ENCODE peak calls at places on chromosomes 5 and 9, in ten cellular contexts. A is PC-3; I is upper lobe of left lung; C is chondrocyte; S is epithelial cell of proximal tubule; W is colonic mucosa; T is AG10803; K is CD4-positive, alpha-beta T cell; N is ovary; P is HepG2. Z is an unnamed sample.
A peak's percentile ranks its signal among the peaks of the same experiment; 100 is the strongest.

GRCh38 chr5:10009802-10010201 is 239.9 kb downstream of the ATPSCKMT start:
- DNase-seq in A (peak; percentile 69), I (no peak), C (no peak), S (no peak), W (no peak), T (no peak), K (no peak), N (no peak), P (no peak), Z (no peak)

GRCh38 chr5:78215565-78215964 is 78.9 kb downstream of the AP3B1 start:
- DNase-seq in A (no peak), I (no peak), C (no peak), S (no peak), W (no peak), T (no peak), K (no peak), N (no peak), P (no peak), Z (no peak)

GRCh38 chr5:8844206-8844605 is 701.7 kb downstream of the SEMA5A start:
- DNase-seq in A (no peak), I (no peak), C (no peak), S (no peak), W (no peak), T (no peak), K (no peak), N (no peak), P (no peak), Z (no peak)

GRCh38 chr5:151798674-151799073 is 26.9 kb downstream of the G3BP1 start:
- DNase-seq in A (no peak), I (no peak), C (no peak), S (no peak), W (no peak), T (no peak), K (no peak), N (no peak), P (no peak), Z (no peak)

GRCh38 chr9:91274950-91275349 is 86.8 kb downstream of the AUH start:
- DNase-seq in A (no peak), I (no peak), C (no peak), S (no peak), W (no peak), T (no peak), K (no peak), N (no peak), P (no peak), Z (no peak)

GRCh38 chr9:36162211-36162610 is 7.0 kb upstream of the CCIN start:
- DNase-seq in A (no peak), I (no peak), C (peak; percentile 51), S (no peak), W (no peak), T (no peak), K (no peak), N (peak; percentile 38), P (no peak), Z (no peak)

GRCh38 chr5:1874348-1874747 is 8.4 kb downstream of the IRX4 start:
- DNase-seq in A (no peak), I (no peak), C (no peak), S (no peak), W (no peak), T (no peak), K (no peak), N (no peak), P (no peak), Z (no peak)

GRCh38 chr9:122265265-122265900 is 701 bp downstream of the MRRF start:
- DNase-seq in A (peak; percentile 37), I (no peak), C (no peak), S (no peak), W (peak; percentile 36), T (peak; percentile 26), K (no peak), N (no peak), P (peak; percentile 79), Z (peak; percentile 5)

GRCh38 chr9:6910032-6910431 is 152.3 kb downstream of the KDM4C start:
- DNase-seq in A (peak; percentile 29), I (no peak), C (no peak), S (no peak), W (no peak), T (peak; percentile 25), K (no peak), N (no peak), P (no peak), Z (no peak)

GRCh38 chr5:172918421-172919371 is 40.5 kb upstream of the RPL26L1 start:
- DNase-seq in A (no peak), I (no peak), C (no peak), S (no peak), W (peak; percentile 65), T (no peak), K (no peak), N (no peak), P (no peak), Z (no peak)

GRCh38 chr5:172921906-172922305 is 37.3 kb upstream of the RPL26L1 start:
- DNase-seq in A (no peak), I (no peak), C (no peak), S (no peak), W (no peak), T (no peak), K (no peak), N (no peak), P (no peak), Z (no peak)

GRCh38 chr5:172920447-172920849 is 38.8 kb upstream of the RPL26L1 start:
- DNase-seq in A (peak; percentile 80), I (no peak), C (no peak), S (no peak), W (no peak), T (peak; percentile 77), K (no peak), N (no peak), P (no peak), Z (no peak)

GRCh38 chr5:172920995-172921394 is 38.2 kb upstream of the RPL26L1 start:
- DNase-seq in A (no peak), I (no peak), C (no peak), S (no peak), W (no peak), T (no peak), K (no peak), N (no peak), P (no peak), Z (no peak)

GRCh38 chr5:172919525-172920446 is 39.4 kb upstream of the RPL26L1 start:
- DNase-seq in A (no peak), I (no peak), C (no peak), S (no peak), W (no peak), T (peak; percentile 42), K (no peak), N (no peak), P (no peak), Z (no peak)
- TF ChIP-seq CTCF in A (no peak), I (no peak), C (no peak), S (no peak), W (no peak), T (no peak), K (no peak), N (no peak), P (no peak), Z (no peak)

GRCh38 chr9:134662143-134662876 is 20.7 kb downstream of the COL5A1 start:
- DNase-seq in A (peak; percentile 60), I (no peak), C (peak; percentile 75), S (no peak), W (peak; percentile 34), T (peak; percentile 96), K (no peak), N (peak; percentile 42), P (no peak), Z (no peak)

GRCh38 chr9:134663084-134663483 is 21.5 kb downstream of the COL5A1 start:
- DNase-seq in A (no peak), I (no peak), C (peak; percentile 65), S (no peak), W (no peak), T (no peak), K (no peak), N (peak; percentile 11), P (no peak), Z (no peak)

GRCh38 chr9:134661791-134662142 is 20.2 kb downstream of the COL5A1 start:
- DNase-seq in A (no peak), I (no peak), C (peak; percentile 50), S (no peak), W (no peak), T (peak; percentile 91), K (no peak), N (peak; percentile 24), P (no peak), Z (no peak)

GRCh38 chr9:134664446-134664845 is 22.8 kb downstream of the COL5A1 start:
- DNase-seq in A (no peak), I (no peak), C (no peak), S (no peak), W (no peak), T (no peak), K (no peak), N (no peak), P (no peak), Z (no peak)

DNA sequence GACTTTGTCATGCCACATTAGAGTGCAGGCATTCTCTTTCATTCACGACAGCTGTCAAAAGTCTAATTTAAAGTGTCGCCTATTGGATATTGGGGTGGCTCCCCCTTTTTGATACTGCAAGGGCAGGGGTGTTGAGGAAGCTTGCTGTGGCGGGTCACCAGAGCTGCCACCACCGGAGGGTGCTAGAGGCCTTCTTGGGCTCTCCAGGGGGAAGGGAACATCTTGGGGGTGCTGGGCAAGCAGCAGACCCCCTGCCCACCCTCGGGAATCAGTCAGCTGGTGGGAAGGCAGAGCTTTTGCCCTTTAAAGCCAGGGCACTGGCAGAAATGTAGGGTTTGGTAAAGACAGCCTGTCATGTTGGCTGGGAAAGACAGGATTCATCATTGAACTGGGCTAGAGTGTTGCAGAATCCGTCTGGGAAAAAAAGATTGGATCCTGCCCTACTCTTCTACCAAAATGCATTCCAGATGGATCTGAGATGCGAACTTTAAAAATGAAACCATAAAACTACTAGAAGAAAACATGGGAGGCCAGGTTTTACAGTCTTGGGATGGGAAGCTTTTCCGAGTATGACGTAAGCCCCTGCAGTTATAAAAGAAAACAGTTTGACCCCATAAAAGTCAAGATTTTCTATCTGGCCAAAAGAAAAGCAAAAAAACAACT is 22.3 kb downstream of the COL5A1 start:
- DNase-seq in A (no peak), I (no peak), C (peak; percentile 60), S (no peak), W (no peak), T (peak; percentile 84), K (no peak), N (peak; percentile 27), P (no peak), Z (no peak)
- TF ChIP-seq CTCF in A (peak; percentile 13), I (no peak), C (peak; percentile 72), S (no peak), W (no peak), T (peak; percentile 49), K (no peak), N (no peak), P (no peak), Z (no peak)

GRCh38 chr5:125137535-125137934 is 391.1 kb upstream of the ZNF608 start:
- DNase-seq in A (no peak), I (no peak), C (no peak), S (peak; percentile 85), W (no peak), T (no peak), K (no peak), N (no peak), P (peak; percentile 1), Z (no peak)
- TF ChIP-seq CTCF in A (no peak), I (no peak), C (no peak), S (no peak), W (no peak), T (no peak), K (no peak), N (no peak), P (no peak), Z (no peak)

DNA sequence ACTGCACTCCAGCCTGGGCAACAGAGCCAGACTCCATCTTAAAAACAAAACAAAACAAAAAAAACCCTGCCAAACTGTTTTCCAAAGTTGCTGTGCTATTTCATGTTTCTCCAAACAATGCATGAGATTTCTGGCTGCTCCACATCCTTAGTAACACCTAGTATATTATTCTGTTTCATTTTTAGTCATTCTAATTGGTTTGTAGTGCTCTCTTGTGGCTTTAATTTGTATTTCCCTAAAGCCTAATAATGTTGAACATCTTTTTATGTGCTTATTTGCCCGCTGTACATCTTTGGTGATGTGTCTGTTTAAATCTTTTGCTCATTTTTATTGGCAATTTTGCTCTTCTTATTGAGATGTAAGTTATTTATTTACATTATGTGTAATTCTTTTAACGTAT is 18.4 kb upstream of the TTC1 start:
- DNase-seq in A (peak; percentile 49), I (no peak), C (no peak), S (no peak), W (no peak), T (peak; percentile 18), K (no peak), N (no peak), P (no peak), Z (no peak)
- TF ChIP-seq CTCF in A (peak; percentile 58), I (no peak), C (peak; percentile 72), S (no peak), W (no peak), T (peak; percentile 40), K (no peak), N (no peak), P (no peak), Z (no peak)